ENCODE peak calls at places on chromosome 14, in five cellular contexts. Q is GM12891; V is naive thymus-derived CD8-positive, alpha-beta T cell; G is Right ventricle myocardium superior; T is lower leg skin. Y is an unnamed sample.

GRCh38 chr14:94689985-94690400 is 77.8 kb downstream of the SERPINA3 start:
- DNase-seq in Q (no peak), V (no peak), G (no peak), T (no peak), Y (no peak)

GRCh38 chr14:57751400-57751799 is 114.5 kb downstream of the SLC35F4 start:
- DNase-seq in Q (no peak), V (no peak), G (no peak), T (no peak), Y (no peak)

GRCh38 chr14:36317650-36318049 is 2.8 kb downstream of the MBIP start:
- DNase-seq in Q (no peak), V (no peak), G (no peak), T (no peak), Y (no peak)

GRCh38 chr14:94998702-94999101 is 158.6 kb downstream of the DICER1 start:
- DNase-seq in Q (no peak), V (no peak), G (no peak), T (no peak), Y (no peak)

GRCh38 chr14:92603309-92604257 is 90.0 kb downstream of the RIN3 start:
- DNase-seq in Q (no peak), V (peak), G (peak), T (no peak), Y (peak)

GRCh38 chr14:32826404-32827082 is 112.1 kb upstream of the NPAS3 start:
- DNase-seq in Q (no peak), V (no peak), G (no peak), T (no peak), Y (no peak)

GRCh38 chr14:90726656-90727055 is 89.6 kb downstream of the TTC7B start:
- DNase-seq in Q (no peak), V (no peak), G (no peak), T (peak), Y (no peak)

GRCh38 chr14:80117876-80118275 is 93.4 kb downstream of the DIO2 start:
- DNase-seq in Q (no peak), V (no peak), G (no peak), T (no peak), Y (no peak)

GRCh38 chr14:57066887-57067513 is 201.7 kb downstream of the EXOC5 start:
- DNase-seq in Q (no peak), V (no peak), G (peak), T (no peak), Y (no peak)

GRCh38 chr14:90730367-90730766 is 85.9 kb downstream of the TTC7B start:
- DNase-seq in Q (no peak), V (no peak), G (no peak), T (no peak), Y (no peak)

Y was measured in 8988T.